ENCODE peak calls at places on chromosome 5, in nine cellular contexts. One of them, this sample, is unnamed.

GRCh38 chr5:170420809-170421412 is 31.7 kb upstream of the KCNMB1 start:
- DNase-seq in esophagus squamous epithelium: no peak
- DNase-seq in stomach: peak
- DNase-seq in pancreas: no peak
- DNase-seq in thyroid gland: peak
- DNase-seq in PC-3: peak
- DNase-seq in GM23248: peak
- DNase-seq in mammary epithelial cell: peak
- DNase-seq in brain microvascular endothelial cell: peak
- DNase-seq in this sample: peak

GRCh38 chr5:113693205-113693553 is 179.7 kb downstream of the YTHDC2 start:
- DNase-seq in esophagus squamous epithelium: no peak
- DNase-seq in mammary epithelial cell: no peak
- DNase-seq in stomach: no peak
- DNase-seq in GM23248: no peak
- DNase-seq in pancreas: no peak
- DNase-seq in thyroid gland: peak
- DNase-seq in brain microvascular endothelial cell: no peak
- DNase-seq in PC-3: no peak
- DNase-seq in this sample: no peak

GRCh38 chr5:80504833-80505232 is 16.9 kb downstream of the FAM151B start:
- DNase-seq in pancreas: no peak
- DNase-seq in GM23248: no peak
- DNase-seq in thyroid gland: no peak
- DNase-seq in stomach: no peak
- DNase-seq in mammary epithelial cell: no peak
- DNase-seq in brain microvascular endothelial cell: no peak
- DNase-seq in PC-3: no peak
- DNase-seq in esophagus squamous epithelium: no peak
- DNase-seq in this sample: no peak

GRCh38 chr5:15500326-15500958 is 462 bp downstream of the FBXL7 start:
- DNase-seq in esophagus squamous epithelium: no peak
- DNase-seq in thyroid gland: peak
- DNase-seq in PC-3: no peak
- DNase-seq in GM23248: peak
- DNase-seq in mammary epithelial cell: peak
- DNase-seq in stomach: peak
- DNase-seq in brain microvascular endothelial cell: peak
- DNase-seq in pancreas: peak
- DNase-seq in this sample: no peak

GRCh38 chr5:108560581-108560980 is 178.7 kb upstream of the FBXL17 start:
- DNase-seq in mammary epithelial cell: no peak
- DNase-seq in brain microvascular endothelial cell: peak
- DNase-seq in GM23248: peak
- DNase-seq in stomach: no peak
- DNase-seq in esophagus squamous epithelium: no peak
- DNase-seq in PC-3: peak
- DNase-seq in thyroid gland: no peak
- DNase-seq in pancreas: no peak
- DNase-seq in this sample: no peak

GRCh38 chr5:95962785-95963184 is 1.1 kb upstream of the ELL2 start:
- DNase-seq in GM23248: no peak
- DNase-seq in stomach: no peak
- DNase-seq in pancreas: no peak
- DNase-seq in brain microvascular endothelial cell: peak
- DNase-seq in PC-3: no peak
- DNase-seq in thyroid gland: no peak
- DNase-seq in mammary epithelial cell: no peak
- DNase-seq in esophagus squamous epithelium: no peak
- DNase-seq in this sample: no peak

GRCh38 chr5:151772868-151773561 is 1.3 kb downstream of the G3BP1 start:
- DNase-seq in GM23248: peak
- DNase-seq in brain microvascular endothelial cell: no peak
- DNase-seq in thyroid gland: no peak
- DNase-seq in PC-3: peak
- DNase-seq in stomach: no peak
- DNase-seq in esophagus squamous epithelium: no peak
- DNase-seq in mammary epithelial cell: peak
- DNase-seq in pancreas: no peak
- DNase-seq in this sample: no peak

GRCh38 chr5:162052671-162053070 is 14.9 kb upstream of the GABRG2 start:
- DNase-seq in GM23248: no peak
- DNase-seq in PC-3: no peak
- DNase-seq in pancreas: no peak
- DNase-seq in brain microvascular endothelial cell: no peak
- DNase-seq in esophagus squamous epithelium: no peak
- DNase-seq in stomach: no peak
- DNase-seq in mammary epithelial cell: no peak
- DNase-seq in thyroid gland: no peak
- DNase-seq in this sample: no peak

GRCh38 chr5:5327126-5327525 is 95.4 kb upstream of the ICE1 start:
- DNase-seq in PC-3: no peak
- DNase-seq in stomach: no peak
- DNase-seq in mammary epithelial cell: no peak
- DNase-seq in thyroid gland: no peak
- DNase-seq in brain microvascular endothelial cell: no peak
- DNase-seq in esophagus squamous epithelium: no peak
- DNase-seq in GM23248: no peak
- DNase-seq in pancreas: no peak
- DNase-seq in this sample: no peak

GRCh38 chr5:177494356-177495195 is 2.8 kb downstream of the PDLIM7 start:
- DNase-seq in brain microvascular endothelial cell: peak
- DNase-seq in mammary epithelial cell: peak
- DNase-seq in pancreas: peak
- DNase-seq in GM23248: peak
- DNase-seq in thyroid gland: peak
- DNase-seq in PC-3: peak
- DNase-seq in stomach: peak
- DNase-seq in esophagus squamous epithelium: no peak
- DNase-seq in this sample: no peak

DNA sequence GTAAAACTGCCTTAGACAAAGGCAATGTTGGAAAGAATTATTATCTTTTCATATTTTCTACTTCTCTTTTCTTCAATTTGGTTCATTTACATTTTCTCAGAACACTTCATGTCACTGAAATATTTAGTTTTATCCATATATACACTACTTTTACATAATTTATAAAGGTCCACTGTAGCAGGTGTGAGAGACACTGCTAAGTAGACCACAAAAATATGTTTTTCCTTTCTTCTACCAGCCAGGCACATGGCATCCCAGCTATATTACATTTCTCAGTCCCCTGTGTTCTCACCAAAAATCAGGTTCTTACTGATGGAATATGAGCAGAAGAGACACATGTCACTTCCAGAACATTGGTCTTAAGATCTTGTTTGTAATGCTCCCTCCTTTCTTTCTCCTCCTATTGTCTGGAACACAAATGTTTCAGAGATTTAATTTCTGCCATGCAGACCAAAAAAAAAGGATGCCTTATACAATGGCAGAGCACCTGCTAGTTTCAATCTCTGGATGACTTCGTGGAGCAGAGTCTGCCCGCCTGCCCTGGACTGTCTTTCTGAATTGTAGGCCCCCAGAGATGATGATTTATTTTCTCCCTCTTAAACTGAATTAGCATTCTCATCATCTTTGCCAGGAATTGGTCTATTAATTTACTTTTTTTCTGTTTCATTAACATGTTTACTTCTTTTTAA is 125.4 kb upstream of the ACOT12 start:
- DNase-seq in thyroid gland: no peak
- DNase-seq in PC-3: no peak
- DNase-seq in esophagus squamous epithelium: no peak
- DNase-seq in pancreas: no peak
- DNase-seq in GM23248: no peak
- DNase-seq in stomach: no peak
- DNase-seq in mammary epithelial cell: no peak
- DNase-seq in brain microvascular endothelial cell: no peak
- DNase-seq in this sample: no peak
- H3K27ac ChIP-seq in thyroid gland: no peak
- H3K27ac ChIP-seq in PC-3: no peak
- H3K27ac ChIP-seq in esophagus squamous epithelium: no peak
- H3K27ac ChIP-seq in pancreas: no peak
- H3K27ac ChIP-seq in GM23248: no peak
- H3K27ac ChIP-seq in stomach: no peak
- H3K27ac ChIP-seq in mammary epithelial cell: no peak
- H3K27ac ChIP-seq in brain microvascular endothelial cell: no peak
- H3K27ac ChIP-seq in this sample: no peak

GRCh38 chr5:157366741-157367684 is 93.0 kb upstream of the NIPAL4 start:
- DNase-seq in brain microvascular endothelial cell: peak
- DNase-seq in PC-3: peak
- DNase-seq in pancreas: no peak
- DNase-seq in GM23248: peak
- DNase-seq in mammary epithelial cell: no peak
- DNase-seq in esophagus squamous epithelium: no peak
- DNase-seq in stomach: no peak
- DNase-seq in thyroid gland: peak
- DNase-seq in this sample: no peak

GRCh38 chr5:157370967-157371366 is 89.0 kb upstream of the NIPAL4 start:
- DNase-seq in thyroid gland: no peak
- DNase-seq in PC-3: no peak
- DNase-seq in brain microvascular endothelial cell: peak
- DNase-seq in pancreas: no peak
- DNase-seq in GM23248: no peak
- DNase-seq in mammary epithelial cell: no peak
- DNase-seq in esophagus squamous epithelium: no peak
- DNase-seq in stomach: no peak
- DNase-seq in this sample: no peak

GRCh38 chr5:157371655-157372471 is 88.2 kb upstream of the NIPAL4 start:
- DNase-seq in GM23248: peak
- DNase-seq in pancreas: no peak
- DNase-seq in esophagus squamous epithelium: no peak
- DNase-seq in thyroid gland: no peak
- DNase-seq in stomach: no peak
- DNase-seq in PC-3: peak
- DNase-seq in brain microvascular endothelial cell: peak
- DNase-seq in mammary epithelial cell: no peak
- DNase-seq in this sample: no peak

GRCh38 chr5:157372472-157372822 is 87.6 kb upstream of the NIPAL4 start:
- DNase-seq in pancreas: no peak
- DNase-seq in stomach: no peak
- DNase-seq in esophagus squamous epithelium: no peak
- DNase-seq in GM23248: no peak
- DNase-seq in PC-3: peak
- DNase-seq in brain microvascular endothelial cell: no peak
- DNase-seq in mammary epithelial cell: no peak
- DNase-seq in thyroid gland: no peak
- DNase-seq in this sample: no peak

DNA sequence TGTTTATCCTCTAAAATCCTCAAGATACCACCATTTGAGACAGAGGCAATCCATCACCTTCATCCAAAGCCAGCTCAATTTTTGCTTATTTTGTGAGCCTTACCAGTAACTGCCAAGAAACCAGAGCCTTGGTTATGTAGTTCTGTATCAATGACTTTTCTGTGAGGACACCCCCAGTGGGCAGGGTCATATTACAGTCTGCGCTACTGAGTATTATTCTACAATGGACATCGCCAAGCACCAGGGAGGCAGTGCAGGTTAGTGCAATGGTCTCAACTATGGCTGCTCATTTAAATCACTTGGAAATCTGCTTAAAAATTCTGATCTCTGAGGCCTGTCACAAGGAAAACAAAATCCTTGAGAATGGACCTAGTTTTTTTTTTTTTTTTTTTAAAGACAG is 90.5 kb upstream of the NIPAL4 start:
- DNase-seq in mammary epithelial cell: no peak
- DNase-seq in PC-3: no peak
- DNase-seq in thyroid gland: peak
- DNase-seq in stomach: no peak
- DNase-seq in esophagus squamous epithelium: no peak
- DNase-seq in pancreas: no peak
- DNase-seq in brain microvascular endothelial cell: no peak
- DNase-seq in GM23248: no peak
- DNase-seq in this sample: no peak
- H3K27ac ChIP-seq in mammary epithelial cell: no peak
- H3K27ac ChIP-seq in PC-3: no peak
- H3K27ac ChIP-seq in thyroid gland: no peak
- H3K27ac ChIP-seq in stomach: no peak
- H3K27ac ChIP-seq in esophagus squamous epithelium: no peak
- H3K27ac ChIP-seq in pancreas: no peak
- H3K27ac ChIP-seq in brain microvascular endothelial cell: no peak
- H3K27ac ChIP-seq in GM23248: no peak
- H3K27ac ChIP-seq in this sample: no peak

GRCh38 chr5:164230341-164230740 is 724.9 kb downstream of the MAT2B start:
- DNase-seq in stomach: no peak
- DNase-seq in esophagus squamous epithelium: no peak
- DNase-seq in GM23248: no peak
- DNase-seq in PC-3: no peak
- DNase-seq in pancreas: no peak
- DNase-seq in mammary epithelial cell: no peak
- DNase-seq in brain microvascular endothelial cell: no peak
- DNase-seq in thyroid gland: no peak
- DNase-seq in this sample: no peak

GRCh38 chr5:164237531-164237930 is 732.1 kb downstream of the MAT2B start:
- DNase-seq in pancreas: no peak
- DNase-seq in GM23248: no peak
- DNase-seq in thyroid gland: no peak
- DNase-seq in PC-3: no peak
- DNase-seq in mammary epithelial cell: no peak
- DNase-seq in brain microvascular endothelial cell: no peak
- DNase-seq in stomach: no peak
- DNase-seq in esophagus squamous epithelium: no peak
- DNase-seq in this sample: no peak

GRCh38 chr5:164235176-164235914 is 729.9 kb downstream of the MAT2B start:
- DNase-seq in pancreas: no peak
- DNase-seq in PC-3: peak
- DNase-seq in brain microvascular endothelial cell: no peak
- DNase-seq in stomach: no peak
- DNase-seq in mammary epithelial cell: no peak
- DNase-seq in GM23248: peak
- DNase-seq in thyroid gland: no peak
- DNase-seq in esophagus squamous epithelium: no peak
- DNase-seq in this sample: no peak

GRCh38 chr5:164233796-164234195 is 728.4 kb downstream of the MAT2B start:
- DNase-seq in thyroid gland: no peak
- DNase-seq in GM23248: no peak
- DNase-seq in PC-3: no peak
- DNase-seq in esophagus squamous epithelium: no peak
- DNase-seq in stomach: no peak
- DNase-seq in pancreas: no peak
- DNase-seq in mammary epithelial cell: no peak
- DNase-seq in brain microvascular endothelial cell: no peak
- DNase-seq in this sample: no peak
- H3K27ac ChIP-seq in thyroid gland: no peak
- H3K27ac ChIP-seq in GM23248: no peak
- H3K27ac ChIP-seq in PC-3: no peak
- H3K27ac ChIP-seq in esophagus squamous epithelium: no peak
- H3K27ac ChIP-seq in stomach: no peak
- H3K27ac ChIP-seq in pancreas: no peak
- H3K27ac ChIP-seq in mammary epithelial cell: no peak
- H3K27ac ChIP-seq in brain microvascular endothelial cell: no peak
- H3K27ac ChIP-seq in this sample: no peak

DNA sequence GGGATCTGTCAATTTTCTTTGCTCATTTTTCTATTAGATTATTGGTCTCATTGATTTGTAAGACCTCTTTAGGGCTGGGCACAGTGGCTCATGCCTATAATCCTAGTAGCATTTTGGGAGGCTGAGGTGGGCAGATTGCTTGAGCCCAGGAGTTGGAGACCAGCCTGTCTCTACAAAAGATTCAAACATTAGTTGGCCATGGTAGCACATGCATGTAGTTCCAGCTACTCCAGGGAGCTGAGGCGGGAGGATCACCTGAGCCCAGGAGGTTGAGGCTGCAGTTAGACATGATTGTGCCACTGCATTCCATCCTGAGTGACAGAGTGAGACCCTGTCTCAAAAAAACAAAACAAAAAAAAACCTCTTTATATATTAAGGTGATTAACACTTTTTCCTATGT is 6.4 kb upstream of the SHROOM1 start:
- DNase-seq in brain microvascular endothelial cell: no peak
- DNase-seq in PC-3: no peak
- DNase-seq in pancreas: no peak
- DNase-seq in stomach: no peak
- DNase-seq in esophagus squamous epithelium: no peak
- DNase-seq in thyroid gland: no peak
- DNase-seq in GM23248: no peak
- DNase-seq in mammary epithelial cell: no peak
- DNase-seq in this sample: no peak
- H3K27ac ChIP-seq in brain microvascular endothelial cell: no peak
- H3K27ac ChIP-seq in PC-3: no peak
- H3K27ac ChIP-seq in pancreas: no peak
- H3K27ac ChIP-seq in stomach: peak
- H3K27ac ChIP-seq in esophagus squamous epithelium: no peak
- H3K27ac ChIP-seq in thyroid gland: no peak
- H3K27ac ChIP-seq in GM23248: no peak
- H3K27ac ChIP-seq in mammary epithelial cell: no peak
- H3K27ac ChIP-seq in this sample: no peak

This sample was measured in epithelial cell of prostate.